ENCODE peak calls at places on chromosomes 2 and 18, in four cellular contexts. One of them, this sample, is unnamed.

GRCh38 chr2:27569398-27569797 is 13.4 kb upstream of the ZNF512 start:
- DNase-seq in H1: no peak
- DNase-seq in HepG2: no peak
- DNase-seq in K562: no peak
- DNase-seq in this sample: no peak

GRCh38 chr18:10081477-10081876 is 167.7 kb downstream of the VAPA start:
- DNase-seq in H1: no peak
- DNase-seq in HepG2: peak; percentile 41
- DNase-seq in K562: peak; percentile 49
- DNase-seq in this sample: no peak

GRCh38 chr2:96856776-96857673 is 791 bp downstream of the ANKRD39 start:
- DNase-seq in H1: no peak
- DNase-seq in HepG2: peak; percentile 47
- DNase-seq in K562: peak; percentile 68
- DNase-seq in this sample: no peak

GRCh38 chr18:55031979-55032378 is 72.7 kb upstream of the CCDC68 start:
- DNase-seq in H1: no peak
- DNase-seq in HepG2: no peak
- DNase-seq in K562: no peak
- DNase-seq in this sample: no peak

GRCh38 chr18:3593381-3593903 is 143.5 kb downstream of the TGIF1 start:
- DNase-seq in H1: no peak
- DNase-seq in HepG2: no peak
- DNase-seq in K562: peak; percentile 77
- DNase-seq in this sample: peak; percentile 68

GRCh38 chr2:50484371-50484770 is 547.6 kb downstream of the NRXN1 start:
- DNase-seq in H1: no peak
- DNase-seq in HepG2: no peak
- DNase-seq in K562: no peak
- DNase-seq in this sample: no peak

GRCh38 chr2:2180446-2180845 is 150.6 kb downstream of the MYT1L start:
- DNase-seq in H1: no peak
- DNase-seq in HepG2: no peak
- DNase-seq in K562: no peak
- DNase-seq in this sample: no peak

GRCh38 chr18:23893653-23894052 is 120.9 kb upstream of the TTC39C start:
- DNase-seq in H1: no peak
- DNase-seq in HepG2: no peak
- DNase-seq in K562: no peak
- DNase-seq in this sample: no peak

GRCh38 chr2:181072486-181072885 is 92.1 kb downstream of the UBE2E3 start:
- DNase-seq in H1: no peak
- DNase-seq in HepG2: no peak
- DNase-seq in K562: no peak
- DNase-seq in this sample: no peak

GRCh38 chr2:23509593-23510295 is 124.8 kb downstream of the KLHL29 start:
- DNase-seq in H1: no peak
- DNase-seq in HepG2: no peak
- DNase-seq in K562: no peak
- DNase-seq in this sample: peak; percentile 66

GRCh38 chr2:202046577-202046976 is 12.9 kb downstream of the FZD7 start:
- DNase-seq in H1: no peak
- DNase-seq in HepG2: no peak
- DNase-seq in K562: no peak
- DNase-seq in this sample: no peak

GRCh38 chr2:12330916-12331315 is 385.8 kb upstream of the TRIB2 start:
- DNase-seq in H1: no peak
- DNase-seq in HepG2: no peak
- DNase-seq in K562: no peak
- DNase-seq in this sample: no peak
- TF ChIP-seq SIN3A in H1: no peak
- TF ChIP-seq SIN3A in HepG2: no peak
- TF ChIP-seq SIN3A in K562: no peak
- TF ChIP-seq SIN3A in this sample: no peak

GRCh38 chr18:500556-501405 is at the start of gene COLEC12:
- DNase-seq in H1: no peak
- DNase-seq in HepG2: no peak
- DNase-seq in K562: no peak
- DNase-seq in this sample: peak; percentile 69
- TF ChIP-seq RFX5 in H1: no peak
- TF ChIP-seq RFX5 in HepG2: no peak
- TF ChIP-seq RFX5 in K562: no peak
- TF ChIP-seq RFX5 in this sample: no peak

GRCh38 chr2:195308163-195308562 is 348.9 kb upstream of the SLC39A10 start:
- DNase-seq in H1: no peak
- DNase-seq in HepG2: no peak
- DNase-seq in K562: no peak
- DNase-seq in this sample: no peak

GRCh38 chr2:195307751-195308150 is 349.3 kb upstream of the SLC39A10 start:
- DNase-seq in H1: peak; percentile 15
- DNase-seq in HepG2: no peak
- DNase-seq in K562: no peak
- DNase-seq in this sample: no peak

GRCh38 chr2:195304310-195304709 is 352.7 kb upstream of the SLC39A10 start:
- DNase-seq in H1: peak; percentile 13
- DNase-seq in HepG2: peak; percentile 35
- DNase-seq in K562: peak; percentile 16
- DNase-seq in this sample: no peak
- TF ChIP-seq SIN3A in H1: no peak
- TF ChIP-seq SIN3A in HepG2: no peak
- TF ChIP-seq SIN3A in K562: no peak
- TF ChIP-seq SIN3A in this sample: no peak

GRCh38 chr2:70937866-70938579 is 2.3 kb downstream of the ATP6V1B1 start:
- DNase-seq in H1: no peak
- DNase-seq in HepG2: peak; percentile 53
- DNase-seq in K562: no peak
- DNase-seq in this sample: no peak
- TF ChIP-seq RFX5 in H1: no peak
- TF ChIP-seq RFX5 in HepG2: no peak
- TF ChIP-seq RFX5 in K562: no peak
- TF ChIP-seq RFX5 in this sample: no peak

DNA sequence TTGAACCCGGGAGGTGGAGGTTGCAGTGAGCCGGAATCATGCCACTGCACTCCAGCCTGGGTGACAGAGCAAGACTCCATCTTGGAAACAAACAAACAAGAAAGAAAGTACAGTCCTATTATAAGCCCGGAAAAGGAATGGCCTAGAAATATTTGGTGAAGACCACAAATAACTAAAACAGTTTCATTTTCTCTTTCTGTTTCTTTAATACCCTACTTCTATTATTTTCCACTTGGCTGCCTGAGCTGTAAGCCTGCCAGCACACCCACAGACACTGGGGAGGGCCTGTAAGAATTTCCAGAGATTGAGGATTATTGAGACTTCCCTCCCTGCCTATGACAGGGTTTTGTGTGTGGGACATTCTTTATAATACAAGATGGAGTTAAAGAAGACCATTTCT is 188.0 kb upstream of the DCC start:
- DNase-seq in H1: no peak
- DNase-seq in HepG2: no peak
- DNase-seq in K562: no peak
- DNase-seq in this sample: no peak
- TF ChIP-seq SIN3A in H1: no peak
- TF ChIP-seq SIN3A in HepG2: no peak
- TF ChIP-seq SIN3A in K562: no peak
- TF ChIP-seq SIN3A in this sample: no peak

DNA sequence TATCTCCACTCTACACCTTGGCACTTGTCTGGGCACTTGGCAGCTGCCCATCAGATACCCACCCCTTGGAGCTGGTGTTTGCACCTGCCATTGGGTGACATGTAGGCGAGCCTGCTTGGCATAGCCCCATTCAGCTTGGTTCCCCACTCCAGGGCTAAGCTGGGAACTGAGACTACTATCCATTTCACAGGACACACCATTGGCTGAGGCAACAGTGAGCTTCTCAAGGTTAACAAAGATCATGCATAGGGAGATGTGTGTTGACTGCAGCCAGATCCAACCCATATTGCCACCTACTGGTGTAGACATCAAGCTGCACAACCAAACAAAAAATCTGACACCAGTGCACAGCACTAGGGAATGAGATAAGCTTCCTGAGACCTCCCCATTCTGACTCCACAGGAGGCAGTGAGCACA is 1389.8 kb upstream of the TMEFF2 start:
- DNase-seq in H1: no peak
- DNase-seq in HepG2: peak; percentile 71
- DNase-seq in K562: peak; percentile 15
- DNase-seq in this sample: peak; percentile 27
- TF ChIP-seq RFX5 in H1: no peak
- TF ChIP-seq RFX5 in HepG2: no peak
- TF ChIP-seq RFX5 in K562: no peak
- TF ChIP-seq RFX5 in this sample: no peak

GRCh38 chr2:207766697-207767460 is 2.8 kb downstream of the FZD5 start:
- DNase-seq in H1: no peak
- DNase-seq in HepG2: peak; percentile 48
- DNase-seq in K562: no peak
- DNase-seq in this sample: no peak
- TF ChIP-seq SIN3A in H1: no peak
- TF ChIP-seq SIN3A in HepG2: no peak
- TF ChIP-seq SIN3A in K562: no peak
- TF ChIP-seq SIN3A in this sample: no peak

DNA sequence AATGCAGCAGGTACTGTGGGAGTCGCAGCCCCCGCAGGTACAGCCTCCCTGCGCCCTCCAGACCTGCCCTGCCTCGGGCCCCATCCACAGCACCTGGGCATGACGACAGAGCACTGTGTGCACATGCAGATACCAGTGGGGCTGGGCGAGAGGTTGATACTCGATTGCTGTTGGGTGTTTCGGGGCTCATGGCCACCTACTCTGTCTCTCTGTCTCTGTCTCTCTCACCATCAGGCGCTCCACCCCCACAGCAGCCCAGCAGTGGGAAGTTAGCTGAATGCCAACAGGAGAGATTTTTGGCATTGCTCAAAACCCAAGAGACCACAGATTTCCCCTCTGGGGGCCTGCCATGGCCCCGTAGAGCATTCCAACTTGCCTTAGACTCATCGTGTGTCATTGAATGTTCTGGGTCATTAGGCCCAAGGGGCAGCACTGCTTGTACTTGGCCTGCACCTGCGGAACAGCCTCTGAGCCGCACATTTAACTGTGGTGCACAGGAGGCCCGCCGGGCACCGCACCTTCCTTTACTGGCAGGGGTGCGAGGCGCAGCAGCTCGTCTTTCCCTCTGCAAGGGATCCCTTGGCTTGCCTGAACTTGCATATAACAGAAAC is 18.8 kb downstream of the KCNIP3 start:
- DNase-seq in H1: no peak
- DNase-seq in HepG2: no peak
- DNase-seq in K562: no peak
- DNase-seq in this sample: no peak
- TF ChIP-seq RFX5 in H1: no peak
- TF ChIP-seq RFX5 in HepG2: no peak
- TF ChIP-seq RFX5 in K562: no peak
- TF ChIP-seq RFX5 in this sample: no peak

GRCh38 chr18:26547302-26548143 is 830 bp downstream of the KCTD1 start:
- DNase-seq in H1: no peak
- DNase-seq in HepG2: no peak
- DNase-seq in K562: no peak
- DNase-seq in this sample: peak; percentile 90
- TF ChIP-seq SIN3A in H1: peak; percentile 63
- TF ChIP-seq SIN3A in HepG2: no peak
- TF ChIP-seq SIN3A in K562: no peak
- TF ChIP-seq SIN3A in this sample: no peak

This sample was measured in SK-N-SH.